ENCODE peak calls at places on chromosomes 16 and 17, in seven cellular contexts. Y is lower leg skin, X is neural progenitor cell, N is foreskin fibroblast, B is AG10803, T is AG04450, R is body of pancreas. O is an unnamed sample.

GRCh38 chr17:78529871-78530670 is 47.1 kb downstream of the DNAH17 start:
- DNase-seq in Y (no peak), X (no peak), N (no peak), B (no peak), T (no peak), R (peak), O (no peak)

GRCh38 chr17:3689262-3690093 is 6.5 kb downstream of the P2RX5 start:
- DNase-seq in Y (no peak), X (no peak), N (no peak), B (no peak), T (no peak), R (no peak), O (no peak)

GRCh38 chr16:23196577-23196976 is 14.0 kb downstream of the SCNN1G start:
- DNase-seq in Y (no peak), X (no peak), N (no peak), B (no peak), T (no peak), R (no peak), O (no peak)

GRCh38 chr16:68548947-68549346 is 9.9 kb downstream of the ZFP90 start:
- DNase-seq in Y (no peak), X (no peak), N (no peak), B (no peak), T (no peak), R (no peak), O (no peak)

GRCh38 chr16:58814348-58814801 is 80.3 kb upstream of the GOT2 start:
- DNase-seq in Y (no peak), X (peak), N (peak), B (peak), T (peak), R (peak), O (peak)

GRCh38 chr16:396199-396598 is 800 bp upstream of the NME4 start:
- DNase-seq in Y (no peak), X (peak), N (no peak), B (no peak), T (no peak), R (no peak), O (no peak)

GRCh38 chr17:16407911-16408588 is 7.3 kb upstream of the TRPV2 start:
- DNase-seq in Y (no peak), X (peak), N (peak), B (peak), T (no peak), R (peak), O (peak)

GRCh38 chr17:5499790-5500189 is 13.4 kb downstream of the MIS12 start:
- DNase-seq in Y (no peak), X (peak), N (peak), B (no peak), T (no peak), R (no peak), O (no peak)

GRCh38 chr17:6994118-6994598 is 1.7 kb upstream of the ALOX12 start:
- DNase-seq in Y (no peak), X (no peak), N (no peak), B (no peak), T (no peak), R (no peak), O (no peak)

DNA sequence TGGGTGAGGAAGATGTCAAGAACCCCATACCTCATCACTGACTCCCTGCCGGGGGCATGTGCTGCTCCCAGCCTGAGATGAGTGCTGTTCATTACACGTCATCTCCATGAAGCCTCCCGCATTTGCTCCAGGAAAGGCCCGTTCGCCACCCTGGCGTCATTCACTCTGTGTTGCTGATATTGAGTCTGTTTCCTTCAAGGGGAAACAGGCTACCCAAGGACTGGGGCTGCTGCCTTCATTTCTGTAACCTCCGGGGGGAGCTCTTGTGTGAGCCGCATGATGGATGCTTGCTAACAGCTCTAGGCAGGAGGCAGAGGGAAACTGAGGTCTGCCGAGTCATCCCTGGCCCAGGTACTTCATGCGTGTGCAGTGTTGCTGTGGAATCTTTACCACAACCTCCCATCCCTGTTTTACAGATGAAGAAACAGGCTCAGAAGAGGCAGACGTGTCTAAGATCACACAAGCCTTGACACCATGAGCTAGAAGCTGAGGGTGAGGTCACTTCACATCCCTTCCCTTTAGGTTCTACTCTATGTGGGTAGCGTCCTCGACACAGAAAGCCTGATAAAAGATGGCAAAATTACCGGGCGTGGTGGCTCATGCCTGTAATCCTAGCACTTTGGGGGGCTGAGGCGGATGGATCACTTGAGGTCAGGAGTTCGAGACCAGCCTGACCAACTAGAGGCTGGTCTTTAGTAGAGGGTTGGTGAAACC is 3.5 kb upstream of the ARMC5 start:
- DNase-seq in Y (no peak), X (peak), N (peak), B (peak), T (no peak), R (no peak), O (no peak)
- TF ChIP-seq CTCF in Y (no peak), X (peak), N (peak), B (peak), T (peak), R (no peak), O (peak)

GRCh38 chr17:38450699-38451029 is 22.4 kb downstream of the ARHGAP23 start:
- DNase-seq in Y (no peak), X (no peak), N (no peak), B (no peak), T (no peak), R (no peak), O (no peak)
- H3K4me3 ChIP-seq in Y (no peak), X (peak), N (peak), B (peak), T (peak), R (no peak), O (peak)

GRCh38 chr16:77043076-77043475 is 147.9 kb upstream of the MON1B start:
- DNase-seq in Y (no peak), X (peak), N (peak), B (peak), T (no peak), R (no peak), O (peak)
- TF ChIP-seq CTCF in Y (no peak), X (peak), N (no peak), B (peak), T (peak), R (no peak), O (peak)

GRCh38 chr17:12974319-12974661 is 43.5 kb downstream of the ELAC2 start:
- DNase-seq in Y (no peak), X (no peak), N (peak), B (peak), T (no peak), R (no peak), O (no peak)
- H3K4me3 ChIP-seq in Y (no peak), X (peak), N (peak), B (peak), T (peak), R (no peak), O (peak)

GRCh38 chr16:86739178-86739577 is 160.8 kb downstream of the FOXL1 start:
- DNase-seq in Y (no peak), X (no peak), N (no peak), B (no peak), T (no peak), R (no peak), O (no peak)
- TF ChIP-seq CTCF in Y (no peak), X (no peak), N (no peak), B (no peak), T (no peak), R (no peak), O (no peak)

GRCh38 chr16:70684146-70685060 is 1.4 kb downstream of the MTSS2 start:
- DNase-seq in Y (no peak), X (no peak), N (no peak), B (no peak), T (no peak), R (no peak), O (no peak)
- H3K4me3 ChIP-seq in Y (no peak), X (peak), N (peak), B (peak), T (peak), R (peak), O (peak)

GRCh38 chr17:38890410-38890746 is 20.5 kb downstream of the LASP1 start:
- DNase-seq in Y (no peak), X (no peak), N (no peak), B (no peak), T (no peak), R (no peak), O (no peak)

GRCh38 chr17:38889745-38890409 is 20.0 kb downstream of the LASP1 start:
- DNase-seq in Y (no peak), X (no peak), N (no peak), B (no peak), T (no peak), R (no peak), O (no peak)

GRCh38 chr17:38891441-38891840 is 21.6 kb downstream of the LASP1 start:
- DNase-seq in Y (no peak), X (no peak), N (no peak), B (no peak), T (no peak), R (no peak), O (no peak)

GRCh38 chr17:38886643-38887010 is 16.8 kb downstream of the LASP1 start:
- DNase-seq in Y (no peak), X (no peak), N (no peak), B (no peak), T (no peak), R (no peak), O (no peak)

GRCh38 chr17:38888842-38889241 is 19.0 kb downstream of the LASP1 start:
- DNase-seq in Y (no peak), X (no peak), N (no peak), B (no peak), T (no peak), R (no peak), O (no peak)
- TF ChIP-seq CTCF in Y (no peak), X (no peak), N (no peak), B (no peak), T (no peak), R (no peak), O (no peak)

DNA sequence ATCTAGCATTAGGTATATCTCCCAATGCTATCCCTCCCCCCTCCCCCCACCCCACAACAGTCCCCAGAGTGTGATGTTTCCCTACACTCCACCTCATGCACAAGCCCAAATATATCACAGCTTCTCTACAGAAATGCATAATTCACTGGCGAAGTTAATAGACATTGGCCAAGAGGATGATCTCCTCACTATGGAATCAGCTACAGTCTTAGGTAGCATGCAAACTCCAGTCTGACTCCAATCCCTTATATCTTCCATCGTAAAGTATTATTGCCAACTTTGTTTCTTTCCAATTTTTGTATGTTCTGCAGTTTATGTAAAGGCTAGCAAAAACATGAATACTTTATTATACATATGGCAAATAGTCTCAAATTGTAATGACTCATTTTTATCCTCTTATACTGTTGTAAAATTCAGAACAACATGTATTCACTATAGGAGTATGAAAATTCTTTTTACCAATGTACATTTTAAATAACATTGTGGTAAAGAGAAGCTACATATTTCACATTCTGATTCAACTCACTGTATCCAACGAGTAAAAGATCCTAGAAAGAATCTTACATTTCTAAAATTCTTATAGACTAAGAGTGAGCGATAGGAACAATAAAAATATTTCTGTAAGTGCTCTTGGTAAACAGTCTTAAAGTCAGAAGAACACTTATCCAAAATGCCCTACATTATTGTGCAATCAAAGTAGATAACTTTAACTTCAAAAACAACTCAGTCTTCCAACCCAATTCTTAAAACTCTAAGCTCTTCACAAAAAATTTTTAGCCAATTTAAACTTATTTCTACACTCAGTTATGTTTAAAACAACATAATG is 833 bp downstream of the ABCA8 start:
- DNase-seq in Y (no peak), X (no peak), N (peak), B (peak), T (no peak), R (no peak), O (peak)
- H3K4me3 ChIP-seq in Y (no peak), X (no peak), N (peak), B (peak), T (peak), R (no peak), O (peak)

O was measured in fibroblast of pulmonary artery.